ENCODE peak calls at places on chromosomes 6 and 20, in four cellular contexts. R is K562, L is HepG2, I is H1. O is an unnamed sample.

GRCh38 chr6:45590225-45590624 is 212.5 kb upstream of the SUPT3H start:
- DNase-seq in R (no peak), L (no peak), I (peak), O (no peak)

GRCh38 chr6:22880686-22881433 is 311.5 kb downstream of the HDGFL1 start:
- DNase-seq in R (no peak), L (peak), I (no peak), O (no peak)

GRCh38 chr6:40599580-40599979 is 12.4 kb upstream of the LRFN2 start:
- DNase-seq in R (no peak), L (no peak), I (no peak), O (no peak)

GRCh38 chr20:30593572-30593971 is 663.9 kb upstream of the DEFB115 start:
- DNase-seq in R (peak), L (no peak), I (no peak), O (no peak)

GRCh38 chr6:81766482-81767069 is 14.1 kb upstream of the TENT5A start:
- DNase-seq in R (no peak), L (peak), I (no peak), O (no peak)

GRCh38 chr6:39239527-39240154 is 10.4 kb upstream of the KCNK5 start:
- DNase-seq in R (no peak), L (no peak), I (no peak), O (no peak)

GRCh38 chr6:106496791-106497190 is 132.5 kb downstream of the RTN4IP1 start:
- DNase-seq in R (no peak), L (no peak), I (no peak), O (no peak)

GRCh38 chr6:18016133-18016532 is 28.7 kb upstream of the KIF13A start:
- DNase-seq in R (no peak), L (no peak), I (no peak), O (no peak)

GRCh38 chr20:62914970-62915457 is 11.3 kb downstream of the DIDO1 start:
- DNase-seq in R (peak), L (peak), I (no peak), O (no peak)

GRCh38 chr6:25088513-25088912 is 152.8 kb upstream of the RIPOR2 start:
- DNase-seq in R (no peak), L (no peak), I (no peak), O (no peak)

GRCh38 chr6:1348675-1349074 is 36.8 kb downstream of the FOXQ1 start:
- DNase-seq in R (no peak), L (no peak), I (no peak), O (no peak)

GRCh38 chr20:21396921-21397340 is 395 bp downstream of the NKX2-4 start:
- DNase-seq in R (no peak), L (no peak), I (peak), O (no peak)

GRCh38 chr6:119312441-119312840 is 37.1 kb downstream of the MAN1A1 start:
- DNase-seq in R (peak), L (no peak), I (no peak), O (no peak)

GRCh38 chr20:2805682-2806350 is 5.4 kb upstream of the CPXM1 start:
- DNase-seq in R (peak), L (no peak), I (peak), O (no peak)

GRCh38 chr6:44177691-44178423 is 19.2 kb downstream of the CAPN11 start:
- DNase-seq in R (no peak), L (no peak), I (no peak), O (no peak)

GRCh38 chr20:57811373-57812020 is 101.7 kb upstream of the PMEPA1 start:
- DNase-seq in R (no peak), L (no peak), I (no peak), O (no peak)

GRCh38 chr20:20763652-20764051 is 51.2 kb upstream of the RALGAPA2 start:
- DNase-seq in R (no peak), L (no peak), I (no peak), O (no peak)

DNA sequence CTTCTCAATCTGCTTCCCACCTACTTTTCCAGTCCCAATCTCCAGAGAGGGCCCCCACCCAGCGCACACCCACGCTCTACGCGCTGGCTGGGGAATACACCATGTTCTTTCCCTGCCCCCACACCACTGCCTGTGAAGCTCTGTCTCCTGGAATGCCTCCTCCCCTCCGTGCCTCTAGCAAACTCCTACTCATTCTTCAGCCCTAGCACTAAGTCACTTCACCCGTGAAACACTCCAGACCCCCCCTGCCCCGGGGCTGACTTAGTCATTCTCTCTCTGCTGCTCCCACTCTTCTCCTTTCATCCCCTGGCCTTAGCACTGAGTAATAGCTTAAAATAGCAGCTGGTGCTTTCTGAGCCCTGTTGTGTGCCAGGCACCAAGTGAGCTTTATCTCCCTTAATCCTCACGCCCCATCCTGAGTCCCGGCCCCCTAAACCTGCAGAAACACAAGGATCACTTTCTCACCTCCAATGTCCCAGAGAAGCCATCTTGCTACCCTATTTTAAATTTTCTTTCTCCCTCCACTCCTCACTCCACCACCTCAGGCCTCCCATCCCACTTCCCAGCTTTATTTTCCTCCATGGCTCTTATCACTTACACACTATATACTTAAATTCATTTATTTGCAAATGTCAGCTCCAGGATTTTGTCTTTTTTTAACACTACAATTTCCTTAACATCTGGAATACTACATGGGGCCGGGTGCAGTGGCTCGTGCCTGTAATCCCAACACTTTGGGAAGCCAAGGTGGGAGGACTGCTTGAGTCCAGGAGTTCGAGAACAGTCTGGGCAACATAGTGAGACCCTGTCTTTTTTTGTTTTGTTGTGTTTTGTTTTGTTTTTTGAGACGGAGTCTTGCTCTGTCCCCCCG is 6.3 kb upstream of the PARD6B start:
- DNase-seq in R (peak), L (peak), I (no peak), O (no peak)
- TF ChIP-seq POLR2AphosphoS5 in R (peak), L (no peak), I (no peak), O (no peak)

GRCh38 chr6:37695273-37695672 is 2.4 kb downstream of the MDGA1 start:
- DNase-seq in R (no peak), L (no peak), I (no peak), O (no peak)
- TF ChIP-seq HDAC6 in R (no peak), L (no peak), I (no peak), O (no peak)

GRCh38 chr20:59044295-59044694 is 1.7 kb upstream of the PRELID3B start:
- DNase-seq in R (no peak), L (no peak), I (no peak), O (no peak)

GRCh38 chr20:59042151-59042795 is at the start of gene PRELID3B:
- DNase-seq in R (peak), L (peak), I (no peak), O (no peak)

GRCh38 chr20:59044796-59045195 is 2.2 kb upstream of the PRELID3B start:
- DNase-seq in R (no peak), L (no peak), I (no peak), O (no peak)

GRCh38 chr20:59043698-59044097 is 1.1 kb upstream of the PRELID3B start:
- DNase-seq in R (no peak), L (no peak), I (no peak), O (no peak)

DNA sequence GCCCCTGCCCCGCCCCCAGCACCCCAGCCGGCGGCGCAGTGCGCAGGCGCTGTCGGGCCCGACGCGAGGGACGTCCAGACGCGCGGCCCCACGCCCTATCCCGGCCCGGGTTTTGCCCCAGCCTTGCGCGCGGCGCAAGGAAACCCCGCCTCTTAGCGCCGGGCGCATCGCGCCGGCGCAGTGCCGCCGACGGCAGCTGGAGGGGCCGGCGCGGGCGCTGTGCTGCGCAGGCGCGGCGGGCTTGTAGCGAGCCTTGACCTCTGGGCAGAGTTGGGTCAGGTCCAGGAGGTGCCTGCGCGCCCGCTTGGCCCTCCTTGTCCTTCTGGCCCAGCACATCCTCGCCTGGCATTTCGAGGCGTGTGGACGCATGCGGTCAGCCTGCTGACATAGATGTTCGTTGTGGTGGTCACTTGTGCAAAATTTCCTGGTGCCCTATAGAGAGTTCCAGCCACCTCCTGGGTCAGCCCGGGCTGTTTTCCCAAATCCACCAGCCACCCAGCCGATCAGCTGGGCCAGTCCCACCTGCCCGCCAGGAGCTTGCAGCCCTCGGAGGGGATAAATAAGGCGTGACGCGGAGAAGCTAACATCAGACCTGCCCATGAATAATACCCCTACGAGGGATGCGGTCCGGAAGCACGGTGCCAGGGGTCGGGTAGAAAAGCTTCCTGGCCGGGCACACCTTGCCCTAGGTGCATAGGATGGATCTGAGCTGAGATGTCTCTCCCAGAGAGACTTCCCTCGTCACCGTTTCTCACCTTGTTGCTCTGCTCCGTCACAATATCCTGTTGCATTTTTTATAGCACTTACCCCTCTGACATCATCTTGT is 423 bp upstream of the PRELID3B start:
- DNase-seq in R (peak), L (peak), I (peak), O (peak)
- TF ChIP-seq POLR2AphosphoS5 in R (no peak), L (no peak), I (no peak), O (peak)

GRCh38 chr6:21132856-21133610 is 460.5 kb upstream of the SOX4 start:
- DNase-seq in R (no peak), L (no peak), I (no peak), O (no peak)
- TF ChIP-seq HDAC6 in R (no peak), L (no peak), I (no peak), O (no peak)

DNA sequence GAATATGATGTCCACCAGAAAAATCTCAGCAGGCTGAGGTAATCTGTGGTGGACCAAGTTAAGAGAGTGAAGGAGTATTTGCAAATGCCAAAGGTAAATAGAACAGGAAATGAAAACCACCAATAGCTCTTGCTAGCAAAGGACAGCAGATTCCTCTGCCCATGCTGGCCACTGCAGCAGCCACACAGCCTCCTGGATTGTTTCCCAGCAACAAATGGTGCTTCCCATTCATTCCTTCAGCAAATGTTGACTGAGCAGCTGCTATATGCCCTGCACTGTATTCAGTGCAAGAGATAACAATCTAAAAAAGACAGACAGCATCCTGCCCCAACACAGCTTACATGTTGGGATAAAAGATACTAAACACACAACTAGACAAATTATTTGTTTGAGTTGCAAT is 11.0 kb downstream of the ROS1 start:
- DNase-seq in R (no peak), L (peak), I (no peak), O (no peak)
- TF ChIP-seq POLR2AphosphoS5 in R (no peak), L (no peak), I (no peak), O (no peak)

DNA sequence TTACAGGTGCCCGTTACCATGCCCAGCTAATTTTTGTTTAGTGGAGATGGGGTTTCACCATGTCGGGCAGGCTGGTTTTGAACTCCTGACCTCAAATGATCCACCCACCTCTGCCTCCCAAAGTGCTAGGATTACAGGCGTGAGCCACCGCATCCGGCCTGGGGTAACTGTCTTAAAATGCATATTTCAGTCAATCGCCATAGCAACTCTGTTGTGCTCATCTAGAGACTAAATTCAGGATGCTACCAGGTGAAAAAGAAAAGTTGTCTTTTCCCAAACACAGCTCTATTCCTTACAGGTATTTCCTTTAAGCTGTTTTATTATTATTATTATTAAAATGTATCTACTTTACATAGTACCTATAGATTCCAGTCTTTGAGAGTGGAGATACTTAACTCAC is 66.6 kb downstream of the RNF182 start:
- DNase-seq in R (no peak), L (no peak), I (no peak), O (no peak)
- TF ChIP-seq HDAC6 in R (no peak), L (no peak), I (no peak), O (no peak)

DNA sequence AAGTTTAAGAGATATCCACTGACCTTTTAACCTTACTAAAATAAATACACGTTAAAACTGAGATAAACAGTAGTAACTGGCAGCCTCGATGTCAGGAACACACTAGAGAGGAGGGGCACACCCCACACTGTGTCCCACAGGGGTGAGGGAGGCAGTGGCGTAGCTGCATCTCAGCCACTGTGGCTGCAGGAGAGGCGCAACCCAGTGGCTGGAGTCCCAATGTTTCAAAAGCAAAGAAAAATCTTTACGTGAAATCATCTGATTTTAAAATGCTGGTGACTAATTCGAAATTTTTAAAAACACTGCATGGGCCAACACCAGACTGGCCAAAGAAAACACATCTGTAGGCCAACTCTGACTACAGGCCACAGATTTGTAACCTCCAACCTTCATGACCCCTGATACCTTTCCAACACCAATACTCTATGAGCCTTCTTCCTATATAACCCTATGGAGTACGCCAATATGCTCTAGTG is 54.7 kb downstream of the TRAM2 start:
- DNase-seq in R (no peak), L (no peak), I (no peak), O (no peak)
- TF ChIP-seq POLR2AphosphoS5 in R (no peak), L (no peak), I (no peak), O (no peak)

DNA sequence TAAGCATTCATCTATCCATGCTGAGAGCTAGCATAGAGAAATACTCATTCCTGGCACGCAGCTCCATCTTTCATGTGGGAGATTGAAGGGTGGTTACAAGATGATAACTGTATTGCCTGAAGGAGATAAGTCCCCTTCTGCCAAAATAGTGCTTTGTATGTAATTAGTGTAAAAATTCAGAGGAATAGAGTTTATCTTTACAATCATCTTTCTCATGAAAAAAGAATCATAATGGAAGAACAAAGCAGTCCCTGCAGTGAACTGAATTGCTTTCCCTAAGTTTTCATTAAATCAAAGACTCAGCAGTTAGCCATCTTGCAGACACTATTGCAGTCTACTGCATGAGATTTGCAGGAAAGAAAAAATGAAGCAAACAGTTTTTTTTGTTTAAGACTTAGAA is 256.5 kb downstream of the SLC35F1 start:
- DNase-seq in R (no peak), L (no peak), I (no peak), O (no peak)
- TF ChIP-seq HDAC6 in R (no peak), L (no peak), I (no peak), O (no peak)

GRCh38 chr20:40992349-40993113 is 36.1 kb upstream of the TOP1 start:
- DNase-seq in R (no peak), L (no peak), I (peak), O (no peak)

GRCh38 chr20:40993794-40994540 is 34.7 kb upstream of the TOP1 start:
- DNase-seq in R (no peak), L (no peak), I (peak), O (no peak)

GRCh38 chr20:40986774-40987173 is 41.8 kb upstream of the TOP1 start:
- DNase-seq in R (no peak), L (no peak), I (peak), O (no peak)

GRCh38 chr20:40991181-40991889 is 37.3 kb upstream of the TOP1 start:
- DNase-seq in R (no peak), L (no peak), I (peak), O (peak)

GRCh38 chr20:40990542-40991120 is 38.0 kb upstream of the TOP1 start:
- DNase-seq in R (peak), L (peak), I (peak), O (peak)
- TF ChIP-seq POLR2AphosphoS5 in R (no peak), L (no peak), I (no peak), O (no peak)